ENCODE peak calls at places on chromosomes 4 and X, in nine cellular contexts. One of them, this sample, is unnamed.
A peak's percentile ranks its signal among the peaks of the same experiment; 100 is the strongest.

GRCh38 chr4:38815879-38816782 is 11.5 kb upstream of the TLR1 start:
- DNase-seq in heart right ventricle: no peak
- DNase-seq in EL: no peak
- DNase-seq in CD4-positive, alpha-beta T cell: no peak
- DNase-seq in nucleus accumbens: no peak
- DNase-seq in GM12865: peak; percentile 53
- DNase-seq in fibroblast of gingiva: no peak
- DNase-seq in cardiac fibroblast: peak; percentile 29
- DNase-seq in germinal center: peak; percentile 65
- DNase-seq in this sample: no peak

GRCh38 chrX:63434206-63434605 is 83.1 kb upstream of the SPIN4 start:
- DNase-seq in GM12865: no peak
- DNase-seq in heart right ventricle: no peak
- DNase-seq in CD4-positive, alpha-beta T cell: no peak
- DNase-seq in nucleus accumbens: no peak
- DNase-seq in germinal center: no peak
- DNase-seq in cardiac fibroblast: no peak
- DNase-seq in EL: no peak
- DNase-seq in fibroblast of gingiva: no peak
- DNase-seq in this sample: no peak

GRCh38 chr4:54545663-54546424 is 111.9 kb upstream of the KIT start:
- DNase-seq in CD4-positive, alpha-beta T cell: no peak
- DNase-seq in germinal center: no peak
- DNase-seq in fibroblast of gingiva: no peak
- DNase-seq in GM12865: no peak
- DNase-seq in cardiac fibroblast: no peak
- DNase-seq in heart right ventricle: no peak
- DNase-seq in EL: no peak
- DNase-seq in nucleus accumbens: no peak
- DNase-seq in this sample: no peak

GRCh38 chr4:81021526-81021944 is 9.0 kb upstream of the BMP3 start:
- DNase-seq in germinal center: no peak
- DNase-seq in heart right ventricle: no peak
- DNase-seq in CD4-positive, alpha-beta T cell: no peak
- DNase-seq in cardiac fibroblast: no peak
- DNase-seq in fibroblast of gingiva: no peak
- DNase-seq in EL: no peak
- DNase-seq in GM12865: no peak
- DNase-seq in nucleus accumbens: no peak
- DNase-seq in this sample: no peak

GRCh38 chr4:15778191-15778741 is at the start of gene CD38:
- DNase-seq in germinal center: peak; percentile 72
- DNase-seq in GM12865: peak; percentile 88
- DNase-seq in heart right ventricle: peak; percentile 15
- DNase-seq in nucleus accumbens: no peak
- DNase-seq in EL: peak; percentile 21
- DNase-seq in CD4-positive, alpha-beta T cell: no peak
- DNase-seq in fibroblast of gingiva: no peak
- DNase-seq in cardiac fibroblast: no peak
- DNase-seq in this sample: no peak

GRCh38 chr4:19030048-19030447 is 1008.5 kb upstream of the LCORL start:
- DNase-seq in germinal center: no peak
- DNase-seq in cardiac fibroblast: no peak
- DNase-seq in fibroblast of gingiva: no peak
- DNase-seq in heart right ventricle: no peak
- DNase-seq in GM12865: no peak
- DNase-seq in nucleus accumbens: no peak
- DNase-seq in EL: peak; percentile 56
- DNase-seq in CD4-positive, alpha-beta T cell: no peak
- DNase-seq in this sample: no peak

GRCh38 chr4:145580906-145581305 is 38.3 kb upstream of the MMAA start:
- DNase-seq in fibroblast of gingiva: no peak
- DNase-seq in GM12865: no peak
- DNase-seq in nucleus accumbens: no peak
- DNase-seq in heart right ventricle: no peak
- DNase-seq in CD4-positive, alpha-beta T cell: no peak
- DNase-seq in cardiac fibroblast: peak; percentile 18
- DNase-seq in germinal center: no peak
- DNase-seq in EL: no peak
- DNase-seq in this sample: no peak

GRCh38 chr4:165493359-165493758 is 114.6 kb downstream of the CPE start:
- DNase-seq in CD4-positive, alpha-beta T cell: peak; percentile 45
- DNase-seq in EL: peak; percentile 63
- DNase-seq in heart right ventricle: peak; percentile 51
- DNase-seq in fibroblast of gingiva: peak; percentile 59
- DNase-seq in nucleus accumbens: peak; percentile 5
- DNase-seq in GM12865: peak; percentile 58
- DNase-seq in germinal center: peak; percentile 15
- DNase-seq in cardiac fibroblast: peak; percentile 76
- DNase-seq in this sample: peak; percentile 41

GRCh38 chrX:1516596-1517104 is 20.3 kb downstream of the P2RY8 start:
- DNase-seq in heart right ventricle: no peak
- DNase-seq in germinal center: no peak
- DNase-seq in cardiac fibroblast: no peak
- DNase-seq in CD4-positive, alpha-beta T cell: no peak
- DNase-seq in nucleus accumbens: no peak
- DNase-seq in fibroblast of gingiva: no peak
- DNase-seq in EL: no peak
- DNase-seq in GM12865: no peak
- DNase-seq in this sample: no peak

GRCh38 chr4:119010909-119011606 is 122.4 kb downstream of the SYNPO2 start:
- DNase-seq in cardiac fibroblast: no peak
- DNase-seq in EL: no peak
- DNase-seq in CD4-positive, alpha-beta T cell: no peak
- DNase-seq in fibroblast of gingiva: peak; percentile 53
- DNase-seq in heart right ventricle: no peak
- DNase-seq in GM12865: no peak
- DNase-seq in germinal center: no peak
- DNase-seq in nucleus accumbens: no peak
- DNase-seq in this sample: no peak

GRCh38 chrX:68146054-68146453 is 287.2 kb downstream of the OPHN1 start:
- DNase-seq in CD4-positive, alpha-beta T cell: no peak
- DNase-seq in GM12865: peak; percentile 0
- DNase-seq in fibroblast of gingiva: peak; percentile 27
- DNase-seq in germinal center: no peak
- DNase-seq in nucleus accumbens: no peak
- DNase-seq in cardiac fibroblast: peak; percentile 70
- DNase-seq in heart right ventricle: no peak
- DNase-seq in EL: peak; percentile 39
- DNase-seq in this sample: peak; percentile 27

GRCh38 chr4:83830138-83830537 is 294.2 kb downstream of the GPAT3 start:
- DNase-seq in fibroblast of gingiva: no peak
- DNase-seq in germinal center: no peak
- DNase-seq in heart right ventricle: no peak
- DNase-seq in cardiac fibroblast: no peak
- DNase-seq in EL: no peak
- DNase-seq in nucleus accumbens: no peak
- DNase-seq in GM12865: no peak
- DNase-seq in CD4-positive, alpha-beta T cell: no peak
- DNase-seq in this sample: no peak

GRCh38 chr4:119678761-119679160 is 50.2 kb upstream of the PDE5A start:
- DNase-seq in CD4-positive, alpha-beta T cell: no peak
- DNase-seq in GM12865: no peak
- DNase-seq in germinal center: no peak
- DNase-seq in nucleus accumbens: no peak
- DNase-seq in heart right ventricle: no peak
- DNase-seq in EL: peak; percentile 18
- DNase-seq in cardiac fibroblast: no peak
- DNase-seq in fibroblast of gingiva: no peak
- DNase-seq in this sample: no peak

GRCh38 chrX:2707334-2707760 is 16.3 kb downstream of the CD99 start:
- DNase-seq in GM12865: peak; percentile 88
- DNase-seq in CD4-positive, alpha-beta T cell: peak; percentile 46
- DNase-seq in EL: peak; percentile 96
- DNase-seq in heart right ventricle: peak; percentile 55
- DNase-seq in nucleus accumbens: no peak
- DNase-seq in germinal center: peak; percentile 73
- DNase-seq in cardiac fibroblast: peak; percentile 97
- DNase-seq in fibroblast of gingiva: peak; percentile 98
- DNase-seq in this sample: peak; percentile 75

GRCh38 chr4:4714330-4714729 is 145.1 kb upstream of the MSX1 start:
- DNase-seq in GM12865: no peak
- DNase-seq in fibroblast of gingiva: no peak
- DNase-seq in CD4-positive, alpha-beta T cell: no peak
- DNase-seq in germinal center: no peak
- DNase-seq in cardiac fibroblast: no peak
- DNase-seq in heart right ventricle: no peak
- DNase-seq in EL: peak; percentile 45
- DNase-seq in nucleus accumbens: no peak
- DNase-seq in this sample: no peak

GRCh38 chr4:87416965-87417364 is 5.4 kb upstream of the NUDT9 start:
- DNase-seq in germinal center: no peak
- DNase-seq in CD4-positive, alpha-beta T cell: no peak
- DNase-seq in EL: no peak
- DNase-seq in fibroblast of gingiva: no peak
- DNase-seq in heart right ventricle: no peak
- DNase-seq in GM12865: no peak
- DNase-seq in cardiac fibroblast: no peak
- DNase-seq in nucleus accumbens: no peak
- DNase-seq in this sample: no peak

GRCh38 chrX:9663216-9663615 is 102.4 kb downstream of the GPR143 start:
- DNase-seq in germinal center: no peak
- DNase-seq in CD4-positive, alpha-beta T cell: no peak
- DNase-seq in EL: no peak
- DNase-seq in cardiac fibroblast: no peak
- DNase-seq in heart right ventricle: no peak
- DNase-seq in nucleus accumbens: no peak
- DNase-seq in GM12865: peak; percentile 21
- DNase-seq in fibroblast of gingiva: no peak
- DNase-seq in this sample: no peak

GRCh38 chr4:1171306-1172227 is 816 bp downstream of the SPON2 start:
- DNase-seq in fibroblast of gingiva: no peak
- DNase-seq in germinal center: peak; percentile 34
- DNase-seq in CD4-positive, alpha-beta T cell: peak; percentile 52
- DNase-seq in EL: no peak
- DNase-seq in cardiac fibroblast: no peak
- DNase-seq in nucleus accumbens: no peak
- DNase-seq in GM12865: no peak
- DNase-seq in heart right ventricle: no peak
- DNase-seq in this sample: no peak

GRCh38 chr4:57191523-57192034 is 81.4 kb upstream of the IGFBP7 start:
- DNase-seq in germinal center: no peak
- DNase-seq in nucleus accumbens: no peak
- DNase-seq in GM12865: no peak
- DNase-seq in cardiac fibroblast: no peak
- DNase-seq in heart right ventricle: no peak
- DNase-seq in CD4-positive, alpha-beta T cell: no peak
- DNase-seq in fibroblast of gingiva: no peak
- DNase-seq in EL: no peak
- DNase-seq in this sample: no peak

GRCh38 chr4:54064317-54065275 is at the start of gene CHIC2:
- DNase-seq in cardiac fibroblast: peak; percentile 94
- DNase-seq in EL: peak; percentile 94
- DNase-seq in nucleus accumbens: peak; percentile 62
- DNase-seq in germinal center: peak; percentile 93
- DNase-seq in GM12865: peak; percentile 98
- DNase-seq in fibroblast of gingiva: peak; percentile 97
- DNase-seq in heart right ventricle: peak; percentile 95
- DNase-seq in CD4-positive, alpha-beta T cell: peak; percentile 97
- DNase-seq in this sample: peak; percentile 88

GRCh38 chr4:185623444-185624247 is 88.3 kb upstream of the PDLIM3 start:
- DNase-seq in heart right ventricle: no peak
- DNase-seq in EL: no peak
- DNase-seq in germinal center: no peak
- DNase-seq in nucleus accumbens: no peak
- DNase-seq in GM12865: no peak
- DNase-seq in CD4-positive, alpha-beta T cell: no peak
- DNase-seq in cardiac fibroblast: no peak
- DNase-seq in fibroblast of gingiva: no peak
- DNase-seq in this sample: no peak

GRCh38 chr4:125736057-125736456 is 421.3 kb downstream of the FAT4 start:
- DNase-seq in cardiac fibroblast: peak; percentile 79
- DNase-seq in EL: peak; percentile 68
- DNase-seq in CD4-positive, alpha-beta T cell: no peak
- DNase-seq in heart right ventricle: no peak
- DNase-seq in nucleus accumbens: no peak
- DNase-seq in fibroblast of gingiva: peak; percentile 84
- DNase-seq in germinal center: no peak
- DNase-seq in GM12865: no peak
- DNase-seq in this sample: peak; percentile 61

GRCh38 chr4:11424000-11424399 is 4.7 kb downstream of the HS3ST1 start:
- DNase-seq in heart right ventricle: peak; percentile 29
- DNase-seq in EL: no peak
- DNase-seq in GM12865: peak; percentile 70
- DNase-seq in cardiac fibroblast: peak; percentile 46
- DNase-seq in germinal center: peak; percentile 48
- DNase-seq in CD4-positive, alpha-beta T cell: no peak
- DNase-seq in fibroblast of gingiva: no peak
- DNase-seq in nucleus accumbens: no peak
- DNase-seq in this sample: no peak

GRCh38 chr4:147924604-147925412 is 192.9 kb downstream of the ARHGAP10 start:
- DNase-seq in heart right ventricle: peak; percentile 19
- DNase-seq in GM12865: no peak
- DNase-seq in CD4-positive, alpha-beta T cell: no peak
- DNase-seq in cardiac fibroblast: peak; percentile 42
- DNase-seq in nucleus accumbens: peak; percentile 1
- DNase-seq in fibroblast of gingiva: no peak
- DNase-seq in germinal center: no peak
- DNase-seq in EL: peak; percentile 13
- DNase-seq in this sample: no peak

GRCh38 chr4:102710986-102711385 is 49.8 kb downstream of the MANBA start:
- DNase-seq in cardiac fibroblast: no peak
- DNase-seq in EL: no peak
- DNase-seq in fibroblast of gingiva: no peak
- DNase-seq in GM12865: no peak
- DNase-seq in heart right ventricle: no peak
- DNase-seq in germinal center: no peak
- DNase-seq in nucleus accumbens: no peak
- DNase-seq in CD4-positive, alpha-beta T cell: no peak
- DNase-seq in this sample: no peak

This sample was measured in fibroblast of the conjunctiva.